ENCODE peak calls at places on chromosome 18, in five cellular contexts. G is dorsolateral prefrontal cortex, C is endodermal cell, O is tibial artery, M is body of pancreas. H is an unnamed sample.

GRCh38 chr18:36214811-36215210 is 27.5 kb downstream of the MOCOS start:
- DNase-seq in G (no peak), C (no peak), O (no peak), M (no peak), H (no peak)

GRCh38 chr18:59127047-59127446 is 12.6 kb upstream of the SEC11C start:
- DNase-seq in G (no peak), C (peak), O (no peak), M (no peak), H (no peak)

GRCh38 chr18:23673725-23674124 is 11.0 kb upstream of the ANKRD29 start:
- DNase-seq in G (no peak), C (no peak), O (no peak), M (no peak), H (no peak)

GRCh38 chr18:35042389-35043066 is 1.3 kb downstream of the MAPRE2 start:
- DNase-seq in G (no peak), C (no peak), O (no peak), M (no peak), H (no peak)

GRCh38 chr18:21309248-21309647 is 67.2 kb downstream of the GREB1L start:
- DNase-seq in G (no peak), C (no peak), O (no peak), M (no peak), H (no peak)

GRCh38 chr18:41144444-41144843 is 810.6 kb upstream of the PIK3C3 start:
- DNase-seq in G (no peak), C (no peak), O (no peak), M (no peak), H (no peak)

GRCh38 chr18:79496978-79497637 is 101.4 kb downstream of the NFATC1 start:
- DNase-seq in G (peak), C (no peak), O (peak), M (no peak), H (peak)

GRCh38 chr18:79943608-79944125 is 7.8 kb downstream of the SLC66A2 start:
- DNase-seq in G (peak), C (no peak), O (peak), M (no peak), H (peak)

GRCh38 chr18:48542513-48543181 is 3.8 kb downstream of the CTIF start:
- DNase-seq in G (no peak), C (peak), O (no peak), M (no peak), H (no peak)

GRCh38 chr18:3458952-3459853 is 9.2 kb downstream of the TGIF1 start:
- DNase-seq in G (no peak), C (no peak), O (no peak), M (no peak), H (no peak)

GRCh38 chr18:34159691-34160185 is 65.0 kb downstream of the NOL4 start:
- DNase-seq in G (no peak), C (no peak), O (no peak), M (no peak), H (no peak)

GRCh38 chr18:62660741-62661140 is 54.6 kb upstream of the PHLPP1 start:
- DNase-seq in G (no peak), C (peak), O (no peak), M (no peak), H (no peak)

GRCh38 chr18:22930089-22930713 is 2.9 kb upstream of the RBBP8 start:
- DNase-seq in G (peak), C (peak), O (peak), M (peak), H (peak)

GRCh38 chr18:48541026-48541746 is 2.4 kb downstream of the CTIF start:
- DNase-seq in G (peak), C (peak), O (peak), M (peak), H (no peak)

GRCh38 chr18:63676927-63677326 is 15.2 kb upstream of the SERPINB3 start:
- DNase-seq in G (no peak), C (no peak), O (no peak), M (no peak), H (no peak)

GRCh38 chr18:50880108-50880465 is 1.2 kb downstream of the ME2 start:
- DNase-seq in G (no peak), C (no peak), O (no peak), M (no peak), H (no peak)

GRCh38 chr18:62876106-62876505 is 160.8 kb downstream of the PHLPP1 start:
- DNase-seq in G (no peak), C (no peak), O (no peak), M (no peak), H (no peak)

GRCh38 chr18:54772081-54772480 is 56.2 kb upstream of the RAB27B start:
- DNase-seq in G (no peak), C (no peak), O (no peak), M (no peak), H (no peak)

GRCh38 chr18:34493099-34493544 is 217.0 kb upstream of the DTNA start:
- DNase-seq in G (peak), C (peak), O (peak), M (peak), H (peak)

GRCh38 chr18:78884502-78884901 is 95.1 kb upstream of the SALL3 start:
- DNase-seq in G (no peak), C (peak), O (no peak), M (no peak), H (no peak)

GRCh38 chr18:23529597-23529996 is 26.3 kb downstream of the RMC1 start:
- DNase-seq in G (no peak), C (no peak), O (no peak), M (no peak), H (no peak)

GRCh38 chr18:37476182-37476581 is 89.4 kb downstream of the CELF4 start:
- DNase-seq in G (peak), C (peak), O (no peak), M (peak), H (no peak)

GRCh38 chr18:58095251-58095650 is 51.2 kb downstream of the NEDD4L start:
- DNase-seq in G (no peak), C (no peak), O (no peak), M (no peak), H (no peak)

GRCh38 chr18:59927246-59927825 is 27.5 kb downstream of the PMAIP1 start:
- DNase-seq in G (no peak), C (no peak), O (no peak), M (no peak), H (no peak)

GRCh38 chr18:55998071-55998522 is 410.1 kb upstream of the TCF4 start:
- DNase-seq in G (peak), C (peak), O (no peak), M (peak), H (no peak)

GRCh38 chr18:48804856-48805610 is 145.7 kb downstream of the SMAD7 start:
- DNase-seq in G (no peak), C (peak), O (peak), M (peak), H (peak)

GRCh38 chr18:6960656-6961055 is 156.9 kb downstream of the LAMA1 start:
- DNase-seq in G (no peak), C (no peak), O (no peak), M (no peak), H (no peak)

GRCh38 chr18:62389761-62390481 is 64.8 kb downstream of the TNFRSF11A start:
- DNase-seq in G (no peak), C (no peak), O (no peak), M (no peak), H (no peak)

GRCh38 chr18:36195427-36196122 is 8.3 kb downstream of the MOCOS start:
- DNase-seq in G (no peak), C (no peak), O (no peak), M (no peak), H (no peak)

GRCh38 chr18:48409591-48410094 is 460 bp upstream of the ZBTB7C start:
- DNase-seq in G (peak), C (peak), O (peak), M (peak), H (no peak)

GRCh38 chr18:54388203-54389142 is 30.8 kb downstream of the C18orf54 start:
- DNase-seq in G (no peak), C (peak), O (no peak), M (peak), H (no peak)

GRCh38 chr18:11146238-11146946 is 3.0 kb downstream of the PIEZO2 start:
- DNase-seq in G (peak), C (peak), O (no peak), M (peak), H (no peak)

GRCh38 chr18:52236134-52236533 is 103.9 kb upstream of the DCC start:
- DNase-seq in G (no peak), C (no peak), O (no peak), M (no peak), H (no peak)

GRCh38 chr18:48634491-48634890 is 95.7 kb downstream of the CTIF start:
- DNase-seq in G (no peak), C (no peak), O (peak), M (no peak), H (no peak)

GRCh38 chr18:79574938-79575525 is 104.6 kb upstream of the CTDP1 start:
- DNase-seq in G (peak), C (peak), O (peak), M (peak), H (no peak)

GRCh38 chr18:34767601-34768027 is 57.5 kb downstream of the DTNA start:
- DNase-seq in G (no peak), C (no peak), O (no peak), M (no peak), H (no peak)

GRCh38 chr18:11042247-11042646 is 107.1 kb downstream of the PIEZO2 start:
- DNase-seq in G (no peak), C (no peak), O (no peak), M (no peak), H (no peak)

GRCh38 chr18:21330122-21330701 is 88.2 kb downstream of the GREB1L start:
- DNase-seq in G (no peak), C (no peak), O (no peak), M (no peak), H (no peak)

GRCh38 chr18:70413455-70413854 is 124.6 kb downstream of the SOCS6 start:
- DNase-seq in G (no peak), C (no peak), O (no peak), M (no peak), H (no peak)

DNA sequence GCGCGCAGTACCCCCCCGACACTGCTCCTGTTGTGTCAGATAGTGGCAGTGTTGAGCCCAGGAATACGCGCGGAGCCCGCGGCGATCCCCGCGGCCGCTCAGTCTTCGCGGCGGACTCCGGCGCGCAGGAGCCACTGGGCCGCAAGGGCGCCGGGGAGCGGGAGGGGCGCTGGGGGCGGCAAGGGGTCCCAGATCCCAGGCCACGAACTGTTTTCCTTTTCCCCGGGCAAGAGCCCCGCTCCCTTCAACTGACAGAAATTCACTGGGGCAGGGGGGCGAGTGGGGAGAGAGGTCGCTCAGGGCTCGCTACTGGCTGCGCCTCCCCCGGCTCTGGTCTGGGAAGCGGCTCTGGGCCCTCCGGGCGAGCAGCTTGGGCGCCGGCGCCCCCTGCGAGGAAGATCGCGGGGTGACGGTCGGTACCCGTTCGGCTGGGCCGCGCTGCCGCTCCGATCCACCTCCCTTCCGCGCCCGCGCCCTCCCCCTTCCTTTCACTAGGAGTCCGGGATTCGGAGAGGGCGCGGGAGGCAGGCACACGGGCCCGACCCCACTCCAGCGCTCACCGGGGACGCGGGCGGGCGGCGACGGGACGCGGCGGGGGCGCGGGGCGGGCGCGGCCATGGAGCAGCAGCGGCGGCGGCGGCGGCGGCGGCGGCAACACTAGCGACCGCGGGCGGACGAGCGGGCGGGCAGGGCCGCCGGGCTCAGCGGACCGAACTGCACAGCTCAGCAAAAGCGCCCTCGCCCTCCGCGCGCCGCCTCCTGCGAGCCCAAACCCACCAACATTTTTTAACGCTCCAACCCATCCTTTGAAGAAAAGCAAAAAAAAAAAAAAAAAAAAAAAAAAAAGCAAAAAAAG is 1.4 kb upstream of the SETBP1 start:
- DNase-seq in G (peak), C (peak), O (peak), M (peak), H (peak)
- TF ChIP-seq CTCF in G (peak), C (peak), O (peak), M (peak), H (no peak)

GRCh38 chr18:31563778-31564177 is 27.9 kb upstream of the TTR start:
- DNase-seq in G (no peak), C (no peak), O (no peak), M (no peak), H (no peak)
- TF ChIP-seq CTCF in G (no peak), C (peak), O (no peak), M (no peak), H (no peak)

GRCh38 chr18:815353-815752 is 3.3 kb upstream of the YES1 start:
- DNase-seq in G (no peak), C (no peak), O (no peak), M (no peak), H (no peak)

GRCh38 chr18:813405-814071 is 1.5 kb upstream of the YES1 start:
- DNase-seq in G (no peak), C (no peak), O (no peak), M (no peak), H (no peak)

GRCh38 chr18:812673-813404 is 797 bp upstream of the YES1 start:
- DNase-seq in G (no peak), C (peak), O (peak), M (peak), H (peak)

GRCh38 chr18:816088-816653 is 4.1 kb upstream of the YES1 start:
- DNase-seq in G (no peak), C (no peak), O (no peak), M (no peak), H (no peak)

DNA sequence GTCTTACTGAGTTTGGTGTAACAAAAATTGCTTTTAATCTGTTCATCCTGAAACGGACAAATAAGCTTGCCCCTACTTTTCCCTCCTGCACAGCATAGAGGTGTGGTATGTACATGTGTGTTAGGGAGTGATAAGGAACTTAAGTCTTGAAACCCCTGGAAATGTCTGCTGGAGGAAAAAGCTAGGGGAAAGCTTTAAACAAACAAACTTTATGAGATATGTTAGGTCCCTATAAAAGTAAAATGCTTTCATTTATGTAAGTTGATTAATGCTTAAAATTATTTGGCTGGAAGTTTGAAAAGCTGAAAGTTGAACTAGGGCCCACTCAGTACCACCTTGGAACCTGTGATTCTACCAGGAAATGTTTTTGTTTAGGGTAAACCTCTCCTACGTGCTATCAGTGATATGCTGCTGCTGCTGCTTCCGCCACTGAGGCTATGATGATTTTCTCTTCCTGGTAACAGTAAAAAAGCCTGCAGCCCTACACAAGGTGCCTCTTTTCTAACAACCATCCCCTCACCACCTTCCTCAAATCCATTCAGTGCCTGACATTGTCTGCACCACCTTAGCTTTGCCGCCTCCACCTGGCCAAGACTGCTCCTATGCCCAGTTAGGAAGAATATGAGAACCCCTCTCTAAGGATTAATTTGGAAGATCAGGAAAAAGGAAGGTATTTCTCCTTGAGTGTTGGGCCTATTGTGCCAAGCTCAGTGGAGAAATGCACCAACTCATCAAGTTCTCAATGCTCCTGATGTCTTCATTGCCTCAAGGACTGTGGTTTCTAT is 2.5 kb upstream of the YES1 start:
- DNase-seq in G (no peak), C (peak), O (no peak), M (no peak), H (no peak)
- TF ChIP-seq CTCF in G (no peak), C (peak), O (no peak), M (no peak), H (no peak)

GRCh38 chr18:12840382-12840781 is 43.7 kb downstream of the PTPN2 start:
- DNase-seq in G (no peak), C (no peak), O (no peak), M (no peak), H (no peak)

GRCh38 chr18:12839526-12840196 is 44.4 kb downstream of the PTPN2 start:
- DNase-seq in G (no peak), C (no peak), O (no peak), M (no peak), H (no peak)

GRCh38 chr18:12839057-12839525 is 44.9 kb downstream of the PTPN2 start:
- DNase-seq in G (no peak), C (no peak), O (no peak), M (no peak), H (no peak)

GRCh38 chr18:12842459-12843380 is 41.3 kb downstream of the PTPN2 start:
- DNase-seq in G (no peak), C (peak), O (no peak), M (no peak), H (no peak)

DNA sequence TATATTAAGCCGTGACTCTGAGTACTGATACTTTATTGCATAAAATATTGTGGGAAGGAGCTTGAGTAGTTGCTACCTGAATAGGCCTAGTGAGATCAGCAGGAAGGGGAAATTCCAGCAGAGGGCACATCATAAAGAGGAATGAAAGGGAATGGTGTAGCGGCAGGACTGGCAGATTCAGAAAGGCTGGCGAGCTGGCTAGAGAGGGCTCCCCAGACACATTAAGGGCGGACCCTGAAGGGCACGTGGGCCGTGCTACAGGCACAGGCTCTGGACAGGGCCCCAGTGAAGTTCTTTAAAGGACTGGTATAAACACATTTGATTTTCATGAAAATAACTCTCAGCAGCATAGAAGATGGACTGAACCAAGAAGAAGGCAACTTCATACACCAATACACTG is 43.0 kb downstream of the PTPN2 start:
- DNase-seq in G (no peak), C (peak), O (no peak), M (no peak), H (no peak)
- TF ChIP-seq CTCF in G (no peak), C (peak), O (no peak), M (no peak), H (no peak)

DNA sequence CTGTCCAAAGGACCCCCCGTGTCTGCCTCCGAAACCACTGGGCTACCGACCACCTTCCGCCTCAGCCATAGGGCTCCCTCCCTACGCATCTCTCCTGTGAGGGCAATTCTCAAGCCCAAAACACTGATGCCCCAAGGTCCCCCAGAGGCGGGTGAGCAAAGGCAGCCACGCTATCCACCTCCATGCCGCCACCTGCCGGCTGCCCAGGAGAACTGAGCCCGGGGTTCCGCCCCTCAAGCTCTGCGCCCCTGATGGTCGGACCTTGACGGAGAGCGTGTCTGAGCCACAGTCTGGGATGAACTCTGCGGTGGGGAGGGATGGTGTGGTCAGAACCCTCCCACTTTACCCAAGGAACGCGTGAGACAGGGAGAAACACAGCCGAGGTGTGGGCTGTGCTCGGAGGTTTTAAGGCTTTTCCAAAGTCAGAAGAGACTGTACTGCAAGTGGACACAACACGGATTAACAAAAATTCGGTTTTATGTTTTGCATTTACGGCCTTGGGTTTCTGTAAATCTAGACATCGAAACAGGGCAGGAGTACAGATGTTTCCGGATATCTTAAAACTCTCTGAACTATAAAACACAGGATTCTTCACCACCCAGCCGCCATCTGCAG is 114.1 kb downstream of the ZNF516 start:
- DNase-seq in G (peak), C (peak), O (peak), M (no peak), H (no peak)
- TF ChIP-seq CTCF in G (no peak), C (peak), O (no peak), M (no peak), H (no peak)

DNA sequence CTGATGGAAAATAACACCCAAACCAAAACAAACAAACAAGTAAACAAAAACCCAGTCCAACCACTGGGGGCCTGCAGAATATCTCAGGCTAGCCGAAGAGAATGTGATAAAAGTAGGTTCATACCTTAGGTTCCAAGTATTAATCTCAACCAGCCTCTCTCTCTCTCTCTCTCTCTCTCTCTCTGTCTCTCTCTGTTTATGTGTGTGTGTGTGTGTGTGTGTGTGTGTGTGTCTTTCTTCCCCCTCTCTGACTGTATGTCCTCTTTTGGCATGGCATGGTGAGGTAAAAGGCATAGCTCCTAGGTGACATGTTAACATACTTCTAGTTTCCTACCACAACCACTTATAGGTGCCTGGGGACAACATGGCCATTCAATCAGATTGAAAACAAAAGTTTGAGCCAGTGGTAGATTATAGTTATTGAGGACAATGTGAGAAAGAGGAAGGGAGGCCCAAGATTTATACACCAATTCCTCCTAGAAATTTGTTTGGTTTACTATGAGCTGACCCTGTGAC is 93.0 kb downstream of the SETBP1 start:
- DNase-seq in G (no peak), C (no peak), O (no peak), M (no peak), H (no peak)
- TF ChIP-seq CTCF in G (no peak), C (no peak), O (no peak), M (no peak), H (no peak)